ENCODE peak calls at places on chromosome 6, in eight cellular contexts. J is esophagus squamous epithelium; G is GM23248; Q is CD8-positive, alpha-beta T cell; X is endothelial cell of umbilical vein; Y is CD8-positive, alpha-beta memory T cell; D is A549; R is psoas muscle. I is an unnamed sample. For H3K4me1, the result is how much of the 10 kb centered on the place peaks cover.

GRCh38 chr6:36315921-36316320 is 20.8 kb downstream of the BNIP5 start:
- DNase-seq in J (no peak), G (no peak), Q (no peak), X (no peak), Y (no peak), D (no peak), R (no peak), I (no peak)

GRCh38 chr6:169158750-169159149 is 94.9 kb downstream of the THBS2 start:
- DNase-seq in J (no peak), G (no peak), Q (no peak), X (no peak), Y (no peak), D (no peak), R (no peak), I (peak)

GRCh38 chr6:160137989-160138835 is 16.6 kb downstream of the SLC22A1 start:
- DNase-seq in J (no peak), G (peak), Q (peak), X (peak), Y (peak), D (peak), R (no peak), I (peak)

GRCh38 chr6:24477070-24477469 is 12.3 kb downstream of the GPLD1 start:
- DNase-seq in J (no peak), G (no peak), Q (no peak), X (no peak), Y (no peak), D (no peak), R (no peak), I (no peak)

GRCh38 chr6:162056745-162057144 is 670.8 kb downstream of the PRKN start:
- DNase-seq in J (no peak), G (peak), Q (no peak), X (no peak), Y (no peak), D (peak), R (no peak), I (peak)

GRCh38 chr6:90859056-90859455 is 272.2 kb upstream of the MAP3K7 start:
- DNase-seq in J (no peak), G (no peak), Q (no peak), X (no peak), Y (no peak), D (no peak), R (no peak), I (no peak)

GRCh38 chr6:168469198-168469943 is 28.4 kb downstream of the SMOC2 start:
- DNase-seq in J (no peak), G (no peak), Q (no peak), X (no peak), Y (no peak), D (no peak), R (peak), I (no peak)

GRCh38 chr6:38080889-38081288 is 261.4 kb downstream of the ZFAND3 start:
- DNase-seq in J (no peak), G (peak), Q (no peak), X (peak), Y (no peak), D (no peak), R (no peak), I (no peak)

GRCh38 chr6:43096451-43097097 is 20.5 kb downstream of the PTK7 start:
- DNase-seq in J (no peak), G (peak), Q (no peak), X (peak), Y (no peak), D (no peak), R (no peak), I (peak)

GRCh38 chr6:167153523-167153959 is 4.2 kb downstream of the GPR31 start:
- DNase-seq in J (no peak), G (peak), Q (no peak), X (peak), Y (no peak), D (no peak), R (no peak), I (no peak)

GRCh38 chr6:44151348-44152108 is 7.1 kb upstream of the CAPN11 start:
- DNase-seq in J (no peak), G (peak), Q (peak), X (peak), Y (peak), D (peak), R (peak), I (peak)

GRCh38 chr6:132910759-132911158 is 96.4 kb downstream of the RPS12 start:
- DNase-seq in J (no peak), G (no peak), Q (no peak), X (no peak), Y (no peak), D (no peak), R (no peak), I (no peak)
- H3K4me1 ChIP-seq in J (under half), G (under half), Q (under half), X (under half), Y (under half), D (under half), R (under half), I (under half)

DNA sequence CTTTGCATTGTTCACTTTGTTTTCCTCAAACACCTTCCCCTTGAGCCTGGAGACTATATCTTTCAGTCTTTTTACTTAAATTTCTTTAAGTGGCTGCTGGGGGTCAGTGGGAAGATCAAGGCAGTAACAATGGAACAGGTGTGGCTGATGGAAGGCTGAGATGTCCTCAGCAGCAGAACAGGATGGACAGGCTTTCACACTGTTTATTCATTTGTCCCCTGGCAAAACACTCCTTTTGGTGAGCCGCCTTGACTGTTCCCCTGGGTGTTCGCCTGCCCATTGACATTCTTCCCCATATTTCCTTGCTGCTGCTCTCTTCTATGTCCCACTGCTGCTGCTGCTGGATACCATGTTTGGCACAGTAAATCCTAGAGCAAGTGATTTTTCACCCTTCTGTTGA is 38.1 kb downstream of the RNF144B start:
- DNase-seq in J (no peak), G (no peak), Q (no peak), X (no peak), Y (no peak), D (no peak), R (no peak), I (no peak)
- H3K27ac ChIP-seq in J (peak), G (no peak), Q (no peak), X (no peak), Y (no peak), D (no peak), R (peak), I (no peak)

GRCh38 chr6:110933913-110934312 is 24.6 kb upstream of the GTF3C6 start:
- DNase-seq in J (no peak), G (no peak), Q (no peak), X (no peak), Y (no peak), D (no peak), R (no peak), I (no peak)

GRCh38 chr6:110934499-110934898 is 24.0 kb upstream of the GTF3C6 start:
- DNase-seq in J (no peak), G (no peak), Q (no peak), X (no peak), Y (no peak), D (no peak), R (no peak), I (no peak)

GRCh38 chr6:110938176-110938575 is 20.3 kb upstream of the GTF3C6 start:
- DNase-seq in J (no peak), G (peak), Q (no peak), X (no peak), Y (no peak), D (no peak), R (no peak), I (no peak)

GRCh38 chr6:110939429-110939828 is 19.1 kb upstream of the GTF3C6 start:
- DNase-seq in J (no peak), G (no peak), Q (no peak), X (peak), Y (no peak), D (no peak), R (no peak), I (no peak)

DNA sequence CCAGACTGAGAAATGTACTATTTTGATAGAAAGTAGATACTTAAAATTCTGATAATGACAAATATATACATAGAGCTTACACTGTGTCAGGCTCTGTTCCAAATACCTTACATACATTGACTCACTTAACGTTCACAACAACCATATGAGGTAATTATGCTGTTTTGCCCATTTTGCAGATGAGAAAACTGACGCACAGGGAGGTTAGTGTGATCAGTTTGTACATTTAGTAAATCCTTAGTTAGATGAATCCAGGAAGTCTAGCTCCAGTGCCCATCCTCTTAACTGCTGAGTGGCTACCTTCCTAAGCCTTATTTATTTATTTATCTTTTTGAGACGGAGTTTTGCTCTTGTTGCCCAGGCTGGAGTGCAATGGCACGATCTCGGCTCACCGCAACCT is 23.3 kb upstream of the GTF3C6 start:
- DNase-seq in J (no peak), G (no peak), Q (no peak), X (no peak), Y (no peak), D (no peak), R (no peak), I (no peak)
- H3K4me1 ChIP-seq in J (under half), G (under half), Q (under half), X (under half), Y (under half), D (under half), R (under half), I (under half)

GRCh38 chr6:5764401-5764955 is 242.2 kb downstream of the NRN1 start:
- DNase-seq in J (no peak), G (peak), Q (no peak), X (no peak), Y (no peak), D (no peak), R (peak), I (no peak)
- H3K27ac ChIP-seq in J (no peak), G (peak), Q (no peak), X (no peak), Y (no peak), D (no peak), R (peak), I (no peak)

DNA sequence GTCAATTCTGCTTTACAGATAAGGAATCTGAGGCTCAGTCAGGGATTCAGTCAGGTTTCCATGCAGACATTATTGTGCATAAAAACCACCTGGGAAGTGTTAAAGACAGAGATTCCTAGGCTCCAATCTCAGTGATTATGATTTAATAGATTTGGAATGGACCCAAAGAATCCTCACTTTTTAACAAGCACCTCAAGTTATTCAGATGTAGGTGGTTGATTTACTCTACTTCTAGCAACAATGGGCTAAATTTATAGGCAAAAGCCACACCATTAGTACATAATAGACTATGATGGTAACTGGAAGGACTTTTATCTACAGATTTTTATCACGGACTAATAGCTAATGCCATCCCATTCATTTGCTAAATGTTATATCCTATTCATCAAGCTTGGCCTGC is 9.0 kb downstream of the ENPP1 start:
- DNase-seq in J (no peak), G (no peak), Q (no peak), X (no peak), Y (no peak), D (no peak), R (no peak), I (no peak)
- H3K4me1 ChIP-seq in J (under half), G (under half), Q (under half), X (under half), Y (under half), D (under half), R (under half), I (under half)

GRCh38 chr6:41416165-41416837 is 80.9 kb downstream of the NCR2 start:
- DNase-seq in J (no peak), G (no peak), Q (no peak), X (no peak), Y (no peak), D (no peak), R (no peak), I (peak)
- H3K27ac ChIP-seq in J (no peak), G (no peak), Q (no peak), X (no peak), Y (no peak), D (no peak), R (no peak), I (no peak)

DNA sequence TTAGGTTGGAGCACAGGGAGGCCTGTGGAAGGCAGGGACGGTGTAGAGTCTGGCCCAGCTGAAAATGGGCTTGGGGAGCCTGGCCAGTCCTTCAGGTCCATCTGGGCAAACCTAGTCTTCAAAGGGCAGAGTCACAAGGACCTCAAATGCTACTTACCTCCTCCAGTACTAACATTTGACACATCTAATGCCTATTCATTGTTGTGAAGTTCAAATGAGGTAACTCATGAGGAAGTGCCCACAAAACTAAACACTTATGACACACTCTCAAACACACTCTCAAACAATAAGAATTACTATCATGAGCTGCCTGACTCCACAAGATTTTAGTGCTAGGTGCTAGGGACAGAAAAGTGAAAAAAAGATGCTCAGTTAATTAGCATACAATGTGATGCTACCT is 27.1 kb downstream of the DAAM2 start:
- DNase-seq in J (no peak), G (peak), Q (no peak), X (no peak), Y (no peak), D (no peak), R (no peak), I (no peak)
- H3K4me1 ChIP-seq in J (half or more), G (under half), Q (under half), X (under half), Y (under half), D (under half), R (under half), I (under half)

DNA sequence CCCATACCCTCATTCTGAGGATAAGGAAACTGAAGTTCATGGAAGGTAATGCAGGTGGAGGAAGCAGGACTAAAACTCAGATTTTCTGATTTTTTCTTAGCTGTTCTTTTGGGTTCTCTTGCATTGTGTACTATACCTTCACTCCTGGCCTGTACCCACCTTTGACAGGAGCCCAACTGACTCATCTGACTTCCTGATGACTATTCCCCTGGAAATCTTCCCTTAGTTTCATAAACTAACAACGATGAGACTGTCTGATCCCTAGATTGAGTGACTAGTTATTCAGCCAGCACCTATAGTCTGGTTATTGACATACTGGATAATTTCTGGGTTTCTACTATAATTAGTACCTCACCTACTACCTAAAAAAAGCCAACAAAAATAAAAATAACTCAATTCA is 10.1 kb downstream of the CRYBG1 start:
- DNase-seq in J (no peak), G (peak), Q (no peak), X (no peak), Y (no peak), D (no peak), R (no peak), I (no peak)
- H3K27ac ChIP-seq in J (peak), G (no peak), Q (no peak), X (no peak), Y (no peak), D (no peak), R (no peak), I (no peak)